ENCODE peak calls at places on chromosomes 16 and 17, in ten cellular contexts. H is PC-9; L is CD4-positive, alpha-beta T cell; E is stomach; R is brain microvascular endothelial cell; X is HCT116; U is A549; A is HFFc6; G is neural progenitor cell; K is pancreas. S is an unnamed sample.

GRCh38 chr16:49492090-49492801 is 118.6 kb downstream of the C16orf78 start:
- DNase-seq in H (no peak), L (peak; percentile 40), E (peak; percentile 44), R (no peak), X (no peak), U (peak; percentile 68), A (no peak), G (peak; percentile 83), K (peak; percentile 79), S (peak; percentile 87)

GRCh38 chr17:55448681-55449080 is 27.0 kb upstream of the MMD start:
- DNase-seq in H (peak; percentile 77), L (no peak), E (no peak), R (no peak), X (no peak), U (no peak), A (peak; percentile 51), G (no peak), K (no peak), S (no peak)

GRCh38 chr16:54503011-54503410 is 216.4 kb upstream of the IRX3 start:
- DNase-seq in H (no peak), L (no peak), E (no peak), R (no peak), X (no peak), U (no peak), A (no peak), G (no peak), K (no peak), S (no peak)

GRCh38 chr16:84839054-84839453 is 19.3 kb downstream of the CRISPLD2 start:
- DNase-seq in H (no peak), L (no peak), E (no peak), R (peak; percentile 70), X (peak; percentile 43), U (no peak), A (peak; percentile 55), G (no peak), K (no peak), S (no peak)

GRCh38 chr17:16040710-16041251 is 41.2 kb downstream of the TTC19 start:
- DNase-seq in H (no peak), L (no peak), E (peak; percentile 56), R (peak; percentile 57), X (no peak), U (no peak), A (peak; percentile 77), G (no peak), K (no peak), S (no peak)

GRCh38 chr16:66653581-66654350 is 42.8 kb downstream of the CMTM4 start:
- DNase-seq in H (no peak), L (no peak), E (no peak), R (no peak), X (no peak), U (no peak), A (no peak), G (no peak), K (no peak), S (no peak)

GRCh38 chr16:49833055-49833454 is 22.9 kb downstream of the ZNF423 start:
- DNase-seq in H (no peak), L (no peak), E (no peak), R (no peak), X (no peak), U (no peak), A (no peak), G (no peak), K (peak; percentile 40), S (no peak)

GRCh38 chr16:27847030-27847550 is 216.4 kb downstream of the GSG1L start:
- DNase-seq in H (no peak), L (no peak), E (peak; percentile 13), R (no peak), X (no peak), U (no peak), A (no peak), G (no peak), K (no peak), S (no peak)

GRCh38 chr17:67165201-67165600 is 79.8 kb downstream of the HELZ start:
- DNase-seq in H (no peak), L (no peak), E (no peak), R (no peak), X (no peak), U (no peak), A (no peak), G (no peak), K (no peak), S (no peak)

GRCh38 chr16:4240624-4241023 is 1.3 kb downstream of the SRL start:
- DNase-seq in H (peak; percentile 31), L (no peak), E (no peak), R (no peak), X (no peak), U (no peak), A (no peak), G (peak; percentile 39), K (no peak), S (no peak)

GRCh38 chr17:81900181-81900820 is 1.7 kb upstream of the NPB start:
- DNase-seq in H (no peak), L (no peak), E (no peak), R (peak; percentile 40), X (no peak), U (no peak), A (no peak), G (no peak), K (peak; percentile 55), S (no peak)
- TF ChIP-seq CTCF in H (no peak), L (no peak), E (no peak), R (no peak), X (no peak), U (no peak), A (no peak), G (no peak), K (no peak), S (no peak)

DNA sequence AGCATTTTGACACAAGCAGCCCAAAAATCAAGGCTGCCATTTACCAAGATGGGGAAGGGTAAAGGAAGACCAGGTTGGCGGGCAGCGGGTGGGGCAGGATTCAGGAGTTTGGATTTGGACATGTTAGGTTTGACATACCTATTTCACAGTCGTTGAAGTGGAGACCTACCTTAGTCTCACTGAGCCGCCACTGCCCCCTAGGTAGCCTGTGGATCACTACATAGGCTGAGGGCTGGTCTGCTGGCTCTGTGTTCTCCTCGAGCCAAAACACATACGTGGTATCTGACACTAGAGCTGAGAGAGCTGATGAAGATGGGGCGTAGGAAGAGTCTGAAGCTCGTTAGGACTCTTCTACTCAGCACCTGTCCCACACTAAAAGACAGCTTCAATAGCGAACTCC is 115.1 kb downstream of the HIC1 start:
- DNase-seq in H (no peak), L (no peak), E (no peak), R (no peak), X (no peak), U (no peak), A (no peak), G (peak; percentile 48), K (no peak), S (peak; percentile 57)
- TF ChIP-seq CTCF in H (peak; percentile 57), L (no peak), E (no peak), R (peak; percentile 49), X (peak; percentile 21), U (peak; percentile 25), A (peak; percentile 22), G (peak; percentile 44), K (no peak), S (peak; percentile 51)

GRCh38 chr17:75758131-75758905 is 6.7 kb downstream of the GALK1 start:
- DNase-seq in H (no peak), L (no peak), E (no peak), R (no peak), X (no peak), U (no peak), A (no peak), G (no peak), K (peak; percentile 72), S (no peak)
- TF ChIP-seq CTCF in H (peak; percentile 49), L (no peak), E (no peak), R (peak; percentile 67), X (peak; percentile 57), U (peak; percentile 45), A (peak; percentile 63), G (peak; percentile 36), K (no peak), S (no peak)

DNA sequence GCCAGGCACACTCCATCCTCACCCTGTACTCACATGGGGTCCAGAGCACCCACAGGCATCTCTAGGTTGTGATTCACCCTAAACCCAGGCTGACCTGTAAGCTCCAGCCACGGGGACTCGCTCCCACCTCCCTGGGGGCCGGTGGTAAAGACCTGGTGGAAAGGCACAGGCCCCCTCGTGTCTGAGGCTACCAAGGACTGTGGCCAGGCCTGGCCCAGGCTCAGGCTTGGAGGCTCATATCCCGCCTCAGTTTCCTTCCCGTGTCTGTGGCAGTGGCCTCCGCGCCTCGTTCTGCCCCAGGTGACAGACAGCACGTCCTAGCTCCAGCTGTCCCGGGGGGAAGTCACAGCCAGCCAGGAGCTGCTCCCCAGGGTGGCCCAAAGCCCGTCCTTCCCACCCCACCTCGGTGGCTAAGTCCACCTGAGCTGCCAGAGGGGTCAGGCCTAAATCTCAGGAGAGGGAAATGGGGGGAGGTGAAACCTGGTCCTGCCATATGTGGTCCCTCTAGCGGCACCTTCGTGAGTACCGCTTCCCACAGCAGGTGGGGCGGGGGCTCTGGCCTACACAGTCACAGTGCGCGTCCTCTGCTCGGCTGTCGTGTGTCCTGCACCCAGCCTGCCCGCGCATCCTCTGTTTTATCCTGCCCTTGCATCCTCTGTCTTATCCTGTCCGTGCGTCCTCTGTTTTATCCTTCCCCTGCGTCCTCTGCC is 12.6 kb downstream of the CDH15 start:
- DNase-seq in H (no peak), L (no peak), E (no peak), R (no peak), X (no peak), U (no peak), A (no peak), G (no peak), K (peak; percentile 71), S (no peak)
- TF ChIP-seq CTCF in H (no peak), L (no peak), E (no peak), R (no peak), X (no peak), U (no peak), A (no peak), G (no peak), K (no peak), S (no peak)

DNA sequence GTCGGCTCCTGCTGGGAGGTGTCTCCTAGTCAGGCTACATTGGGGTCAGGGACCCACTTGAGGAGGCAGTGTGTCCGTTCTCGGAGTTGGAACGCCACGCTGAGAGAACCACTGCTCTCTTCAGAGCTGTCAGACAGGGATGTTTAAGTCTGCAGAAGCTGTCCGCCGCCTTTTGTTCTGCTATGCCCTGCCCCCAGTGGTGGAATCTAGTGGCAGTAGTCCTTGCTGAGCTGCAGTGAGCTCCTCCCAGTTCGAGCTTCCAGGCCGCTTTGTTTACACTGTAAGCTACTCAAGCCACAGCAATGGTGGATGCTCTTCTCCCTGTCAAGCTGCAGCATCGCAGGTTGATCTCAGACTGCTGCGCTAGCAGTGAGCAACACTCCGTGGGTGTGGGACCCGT is 36.0 kb downstream of the ITFG1 start:
- DNase-seq in H (no peak), L (no peak), E (no peak), R (no peak), X (no peak), U (no peak), A (no peak), G (peak; percentile 83), K (no peak), S (no peak)
- TF ChIP-seq CTCF in H (no peak), L (no peak), E (no peak), R (no peak), X (no peak), U (no peak), A (no peak), G (peak; percentile 45), K (no peak), S (no peak)

GRCh38 chr17:40329981-40330794 is 21.2 kb downstream of the RARA start:
- DNase-seq in H (peak; percentile 16), L (no peak), E (peak; percentile 76), R (no peak), X (no peak), U (no peak), A (no peak), G (no peak), K (peak; percentile 92), S (no peak)
- TF ChIP-seq CTCF in H (no peak), L (no peak), E (no peak), R (no peak), X (no peak), U (no peak), A (no peak), G (no peak), K (no peak), S (no peak)

S was measured in GM20000.